ENCODE peak calls at places on chromosomes 13 and 19, in ten cellular contexts. J is fibroblast of villous mesenchyme; Z is IMR-90; M is Peyer's patch; X is heart left ventricle; E is cardiac muscle cell; I is bronchial epithelial cell; N is fibroblast of pulmonary artery; C is cardiac fibroblast; O is CD8-positive, alpha-beta T cell. S is an unnamed sample.

GRCh38 chr19:5035817-5036732 is 67.2 kb downstream of the KDM4B start:
- DNase-seq in E (no peak), C (no peak), X (no peak), N (no peak), I (no peak), Z (no peak), J (no peak), M (no peak), O (no peak), S (no peak)

GRCh38 chr13:113400621-113401451 is 36.9 kb upstream of the GRTP1 start:
- DNase-seq in E (no peak), O (no peak), J (no peak), C (no peak), N (no peak), I (no peak), Z (no peak), M (no peak), X (peak; percentile 72), S (no peak)

GRCh38 chr19:5678071-5678682 is 2.1 kb downstream of the MICOS13 start:
- DNase-seq in M (no peak), J (no peak), I (no peak), Z (no peak), E (no peak), C (no peak), N (no peak), X (no peak), O (no peak), S (no peak)

GRCh38 chr19:52961981-52962380 is 700 bp downstream of the ZNF816 start:
- DNase-seq in O (no peak), C (no peak), J (peak; percentile 8), N (no peak), Z (no peak), X (no peak), E (no peak), I (no peak), M (no peak), S (no peak)

GRCh38 chr13:106156468-106156867 is 379.0 kb downstream of the EFNB2 start:
- DNase-seq in X (no peak), M (no peak), C (peak; percentile 86), O (no peak), I (peak; percentile 100), N (peak; percentile 96), Z (peak; percentile 99), E (peak; percentile 90), J (peak; percentile 96), S (peak; percentile 97)

GRCh38 chr19:35395762-35396199 is 24.9 kb downstream of the GPR42 start:
- DNase-seq in C (no peak), N (no peak), X (no peak), E (no peak), Z (no peak), O (no peak), J (peak; percentile 7), I (no peak), M (no peak), S (peak; percentile 7)

GRCh38 chr13:41668130-41668757 is 210.9 kb downstream of the RGCC start:
- DNase-seq in X (peak; percentile 65), J (peak; percentile 98), Z (peak; percentile 95), M (no peak), I (peak; percentile 88), E (peak; percentile 97), C (peak; percentile 97), N (peak; percentile 97), O (peak; percentile 19), S (peak; percentile 98)

GRCh38 chr13:109389456-109389855 is 396.9 kb downstream of the IRS2 start:
- DNase-seq in C (no peak), O (no peak), E (no peak), M (no peak), X (no peak), Z (peak; percentile 37), N (no peak), J (no peak), I (no peak), S (no peak)

DNA sequence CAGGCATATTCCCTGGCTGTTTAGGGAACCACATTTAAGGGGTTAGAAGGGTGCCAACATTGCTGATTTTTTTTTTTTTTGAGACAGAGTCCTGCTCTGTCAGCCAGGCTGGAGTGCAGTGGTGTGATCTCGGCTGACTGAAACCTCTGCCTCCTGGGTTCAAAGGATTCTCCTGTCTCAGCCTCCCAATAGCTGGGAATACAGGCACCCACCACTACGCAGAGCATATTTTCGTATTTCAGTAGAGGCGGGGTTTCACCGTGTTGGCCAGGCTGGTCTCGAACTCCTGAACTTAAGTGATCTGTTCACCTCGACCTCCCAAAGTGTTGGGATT is 7.8 kb upstream of the CRX start:
- DNase-seq in I (no peak), X (no peak), N (no peak), M (no peak), C (no peak), E (no peak), J (no peak), Z (no peak), O (no peak), S (no peak)
- TF ChIP-seq CTCF in I (no peak), X (no peak), N (no peak), M (no peak), C (no peak), E (no peak), J (no peak), Z (no peak), O (peak; percentile 13), S (no peak)

DNA sequence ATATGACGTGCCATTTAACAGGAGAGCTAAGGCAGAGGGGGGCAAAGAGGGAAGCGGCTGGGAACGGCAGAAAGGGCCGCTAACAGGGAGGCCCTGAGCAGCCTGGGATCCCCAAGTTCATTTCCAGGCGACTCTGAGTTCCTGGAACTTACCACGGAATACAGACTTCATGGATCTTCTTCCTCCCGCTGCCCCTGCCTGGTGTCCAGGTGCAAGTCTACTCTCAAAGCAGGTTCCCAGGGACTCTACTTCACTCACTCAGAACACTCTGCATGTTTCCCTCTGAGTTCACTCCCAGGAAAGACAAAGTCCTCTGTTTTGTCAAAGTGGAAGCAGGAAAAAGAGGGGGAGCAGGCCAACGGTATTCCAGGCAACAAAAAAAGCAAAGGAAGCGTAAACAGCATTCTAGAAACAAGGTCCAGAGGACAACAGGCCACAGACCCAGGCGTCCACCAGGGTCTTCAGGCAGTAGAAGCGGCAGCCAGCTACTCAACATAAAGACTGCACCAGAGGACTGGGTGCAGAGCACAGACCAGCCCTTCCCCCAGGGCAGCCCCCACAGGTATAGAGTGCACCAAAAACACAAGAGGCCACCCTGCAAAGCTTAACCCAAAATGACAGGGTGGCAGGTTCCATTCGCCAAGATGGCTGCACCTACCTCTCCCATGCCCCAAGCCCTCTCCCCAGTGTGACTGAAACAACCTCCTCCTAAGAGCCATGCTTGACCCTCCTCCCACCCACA is 3.0 kb downstream of the MIER2 start:
- DNase-seq in N (no peak), C (no peak), I (no peak), X (no peak), O (no peak), M (no peak), Z (no peak), E (no peak), J (no peak), S (no peak)
- H3K4me3 ChIP-seq in N (no peak overlapping the region), C (no peak overlapping the region), I (no peak overlapping the region), X (peak overlapping the region; percentile 98), O (no peak overlapping the region), M (peak overlapping the region; percentile 1), Z (no peak overlapping the region), E (no peak overlapping the region), J (peak overlapping the region; percentile 75), S (no peak overlapping the region)

GRCh38 chr19:56837892-56838679 is 2.4 kb downstream of the PEG3 start:
- DNase-seq in N (peak; percentile 32), M (no peak), O (no peak), X (peak; percentile 71), C (peak; percentile 78), I (no peak), J (peak; percentile 32), Z (no peak), E (peak; percentile 83), S (peak; percentile 24)
- TF ChIP-seq CTCF in N (no peak), M (no peak), O (no peak), X (peak; percentile 56), C (no peak), I (no peak), J (peak; percentile 24), Z (no peak), E (peak; percentile 38), S (peak; percentile 18)

GRCh38 chr13:34300559-34300958 is 482.6 kb downstream of the RFC3 start:
- DNase-seq in I (peak; percentile 40), O (no peak), J (peak; percentile 6), M (no peak), N (no peak), E (no peak), X (no peak), C (no peak), Z (no peak), S (peak; percentile 43)
- H3K4me3 ChIP-seq in I (no peak overlapping the region), O (no peak overlapping the region), J (no peak overlapping the region), M (no peak overlapping the region), N (no peak overlapping the region), E (no peak overlapping the region), X (no peak overlapping the region), C (no peak overlapping the region), Z (no peak overlapping the region), S (no peak overlapping the region)

GRCh38 chr19:16184665-16185122 is 516 bp upstream of the FAM32A start:
- DNase-seq in C (no peak), E (no peak), J (no peak), N (no peak), M (no peak), O (no peak), I (no peak), Z (no peak), X (no peak), S (no peak)

GRCh38 chr19:16190198-16190597 is 5.0 kb downstream of the FAM32A start:
- DNase-seq in C (no peak), O (no peak), N (no peak), X (no peak), E (no peak), M (no peak), J (no peak), I (no peak), Z (no peak), S (no peak)

GRCh38 chr19:16185123-16185924 is at the start of gene FAM32A:
- DNase-seq in Z (peak; percentile 99), M (peak; percentile 99), C (peak; percentile 99), N (peak; percentile 99), J (peak; percentile 99), X (peak; percentile 99), E (peak; percentile 99), O (peak; percentile 98), I (peak; percentile 96), S (peak; percentile 99)

GRCh38 chr19:16188521-16188920 is 3.3 kb downstream of the FAM32A start:
- DNase-seq in J (no peak), Z (no peak), X (no peak), O (no peak), N (no peak), M (no peak), E (no peak), I (no peak), C (no peak), S (no peak)

GRCh38 chr19:16185925-16186234 is 670 bp downstream of the FAM32A start:
- DNase-seq in Z (no peak), M (no peak), O (no peak), I (no peak), N (no peak), C (no peak), J (no peak), E (no peak), X (no peak), S (no peak)
- TF ChIP-seq CTCF in Z (peak; percentile 52), M (no peak), O (no peak), I (peak; percentile 61), N (peak; percentile 36), C (peak; percentile 43), J (no peak), E (peak; percentile 48), X (peak; percentile 32), S (no peak)

DNA sequence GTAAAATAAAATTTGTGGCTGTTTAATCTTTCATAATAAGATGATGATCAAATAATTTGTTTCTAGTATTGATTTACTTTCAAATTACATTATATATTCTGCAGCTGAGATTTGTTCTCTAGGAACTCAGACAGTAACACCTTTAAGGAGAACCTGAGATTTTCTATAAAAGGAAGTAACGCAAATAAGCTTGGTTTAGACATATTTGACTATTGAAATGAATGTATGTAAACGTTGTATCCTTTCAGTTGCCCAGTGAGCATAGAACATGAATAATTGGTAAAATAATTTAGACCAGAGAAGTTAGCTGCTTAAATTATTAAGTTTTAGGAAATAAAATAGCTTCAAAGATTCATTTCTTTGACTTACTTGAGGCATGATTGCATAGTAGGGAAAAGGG is 3.1 kb downstream of the CDK8 start:
- DNase-seq in M (no peak), O (no peak), E (no peak), I (no peak), J (no peak), C (no peak), N (no peak), Z (no peak), X (no peak), S (no peak)
- H3K4me3 ChIP-seq in M (no peak overlapping the region), O (no peak overlapping the region), E (peak overlapping the region; percentile 95), I (no peak overlapping the region), J (no peak overlapping the region), C (no peak overlapping the region), N (no peak overlapping the region), Z (no peak overlapping the region), X (peak overlapping the region; percentile 88), S (no peak overlapping the region)